ENCODE peak calls at places on chromosomes 11 and 22, in eight cellular contexts. One of them, this sample, is unnamed.

GRCh38 chr11:102933627-102934026 is 21.9 kb downstream of the MMP13 start:
- DNase-seq in IMR-90: no peak
- DNase-seq in fibroblast of the aortic adventitia: no peak
- DNase-seq in stomach: no peak
- DNase-seq in heart left ventricle: no peak
- DNase-seq in transverse colon: no peak
- DNase-seq in neural progenitor cell: no peak
- DNase-seq in lower lobe of right lung: no peak
- DNase-seq in this sample: no peak

GRCh38 chr22:48369789-48370507 is 1457.7 kb downstream of the BRD1 start:
- DNase-seq in IMR-90: no peak
- DNase-seq in fibroblast of the aortic adventitia: no peak
- DNase-seq in stomach: peak
- DNase-seq in heart left ventricle: no peak
- DNase-seq in transverse colon: peak
- DNase-seq in neural progenitor cell: peak
- DNase-seq in lower lobe of right lung: no peak
- DNase-seq in this sample: no peak

GRCh38 chr11:101718406-101718805 is 134.6 kb upstream of the TRPC6 start:
- DNase-seq in IMR-90: peak
- DNase-seq in fibroblast of the aortic adventitia: no peak
- DNase-seq in stomach: no peak
- DNase-seq in heart left ventricle: no peak
- DNase-seq in transverse colon: no peak
- DNase-seq in neural progenitor cell: no peak
- DNase-seq in lower lobe of right lung: no peak
- DNase-seq in this sample: peak

GRCh38 chr22:27775698-27776409 is 25.7 kb downstream of the MN1 start:
- DNase-seq in IMR-90: no peak
- DNase-seq in fibroblast of the aortic adventitia: no peak
- DNase-seq in stomach: no peak
- DNase-seq in heart left ventricle: no peak
- DNase-seq in transverse colon: no peak
- DNase-seq in neural progenitor cell: peak
- DNase-seq in lower lobe of right lung: no peak
- DNase-seq in this sample: no peak

GRCh38 chr11:68743539-68743938 is 7.8 kb downstream of the TESMIN start:
- DNase-seq in IMR-90: no peak
- DNase-seq in fibroblast of the aortic adventitia: no peak
- DNase-seq in stomach: no peak
- DNase-seq in heart left ventricle: no peak
- DNase-seq in transverse colon: no peak
- DNase-seq in neural progenitor cell: no peak
- DNase-seq in lower lobe of right lung: no peak
- DNase-seq in this sample: no peak

GRCh38 chr11:89175796-89176195 is 1.9 kb upstream of the TYR start:
- DNase-seq in IMR-90: no peak
- DNase-seq in fibroblast of the aortic adventitia: peak
- DNase-seq in stomach: no peak
- DNase-seq in heart left ventricle: no peak
- DNase-seq in transverse colon: no peak
- DNase-seq in neural progenitor cell: peak
- DNase-seq in lower lobe of right lung: no peak
- DNase-seq in this sample: no peak

GRCh38 chr11:118435233-118435892 is 929 bp upstream of the KMT2A start:
- DNase-seq in IMR-90: peak
- DNase-seq in fibroblast of the aortic adventitia: peak
- DNase-seq in stomach: peak
- DNase-seq in heart left ventricle: peak
- DNase-seq in transverse colon: peak
- DNase-seq in neural progenitor cell: peak
- DNase-seq in lower lobe of right lung: peak
- DNase-seq in this sample: peak

GRCh38 chr11:105206633-105207032 is 67.1 kb upstream of the CARD18 start:
- DNase-seq in IMR-90: no peak
- DNase-seq in fibroblast of the aortic adventitia: no peak
- DNase-seq in stomach: no peak
- DNase-seq in heart left ventricle: no peak
- DNase-seq in transverse colon: no peak
- DNase-seq in neural progenitor cell: no peak
- DNase-seq in lower lobe of right lung: no peak
- DNase-seq in this sample: no peak

GRCh38 chr11:66934971-66935779 is 23.0 kb downstream of the PC start:
- DNase-seq in IMR-90: peak
- DNase-seq in fibroblast of the aortic adventitia: peak
- DNase-seq in stomach: no peak
- DNase-seq in heart left ventricle: no peak
- DNase-seq in transverse colon: no peak
- DNase-seq in neural progenitor cell: no peak
- DNase-seq in lower lobe of right lung: no peak
- DNase-seq in this sample: peak

GRCh38 chr11:118618115-118618990 is 10.9 kb downstream of the PHLDB1 start:
- DNase-seq in IMR-90: peak
- DNase-seq in fibroblast of the aortic adventitia: peak
- DNase-seq in stomach: peak
- DNase-seq in heart left ventricle: peak
- DNase-seq in transverse colon: no peak
- DNase-seq in neural progenitor cell: peak
- DNase-seq in lower lobe of right lung: peak
- DNase-seq in this sample: peak

GRCh38 chr22:29370556-29370955 is 17.8 kb downstream of the AP1B1 start:
- DNase-seq in IMR-90: no peak
- DNase-seq in fibroblast of the aortic adventitia: no peak
- DNase-seq in stomach: no peak
- DNase-seq in heart left ventricle: no peak
- DNase-seq in transverse colon: no peak
- DNase-seq in neural progenitor cell: peak
- DNase-seq in lower lobe of right lung: no peak
- DNase-seq in this sample: no peak

GRCh38 chr11:47443028-47443700 is 5.8 kb downstream of the RAPSN start:
- DNase-seq in IMR-90: no peak
- DNase-seq in fibroblast of the aortic adventitia: no peak
- DNase-seq in stomach: no peak
- DNase-seq in heart left ventricle: no peak
- DNase-seq in transverse colon: no peak
- DNase-seq in neural progenitor cell: no peak
- DNase-seq in lower lobe of right lung: no peak
- DNase-seq in this sample: no peak

GRCh38 chr11:33530824-33531223 is 169.8 kb downstream of the C11orf91 start:
- DNase-seq in IMR-90: peak
- DNase-seq in fibroblast of the aortic adventitia: peak
- DNase-seq in stomach: no peak
- DNase-seq in heart left ventricle: no peak
- DNase-seq in transverse colon: no peak
- DNase-seq in neural progenitor cell: no peak
- DNase-seq in lower lobe of right lung: no peak
- DNase-seq in this sample: peak

GRCh38 chr22:40593460-40594273 is 42.9 kb downstream of the MRTFA start:
- DNase-seq in IMR-90: no peak
- DNase-seq in fibroblast of the aortic adventitia: no peak
- DNase-seq in stomach: no peak
- DNase-seq in heart left ventricle: no peak
- DNase-seq in transverse colon: no peak
- DNase-seq in neural progenitor cell: no peak
- DNase-seq in lower lobe of right lung: no peak
- DNase-seq in this sample: no peak

GRCh38 chr22:40594924-40595323 is 41.6 kb downstream of the MRTFA start:
- DNase-seq in IMR-90: peak
- DNase-seq in fibroblast of the aortic adventitia: peak
- DNase-seq in stomach: no peak
- DNase-seq in heart left ventricle: no peak
- DNase-seq in transverse colon: no peak
- DNase-seq in neural progenitor cell: no peak
- DNase-seq in lower lobe of right lung: peak
- DNase-seq in this sample: no peak

GRCh38 chr22:40595497-40596234 is 40.9 kb downstream of the MRTFA start:
- DNase-seq in IMR-90: no peak
- DNase-seq in fibroblast of the aortic adventitia: peak
- DNase-seq in stomach: no peak
- DNase-seq in heart left ventricle: no peak
- DNase-seq in transverse colon: no peak
- DNase-seq in neural progenitor cell: no peak
- DNase-seq in lower lobe of right lung: no peak
- DNase-seq in this sample: no peak

GRCh38 chr22:40594346-40594745 is 42.2 kb downstream of the MRTFA start:
- DNase-seq in IMR-90: no peak
- DNase-seq in fibroblast of the aortic adventitia: no peak
- DNase-seq in stomach: no peak
- DNase-seq in heart left ventricle: no peak
- DNase-seq in transverse colon: no peak
- DNase-seq in neural progenitor cell: no peak
- DNase-seq in lower lobe of right lung: no peak
- DNase-seq in this sample: no peak

GRCh38 chr22:40592352-40593113 is 44.0 kb downstream of the MRTFA start:
- DNase-seq in IMR-90: no peak
- DNase-seq in fibroblast of the aortic adventitia: no peak
- DNase-seq in stomach: no peak
- DNase-seq in heart left ventricle: no peak
- DNase-seq in transverse colon: peak
- DNase-seq in neural progenitor cell: no peak
- DNase-seq in lower lobe of right lung: no peak
- DNase-seq in this sample: no peak
- H3K4me3 ChIP-seq in IMR-90: no peak
- H3K4me3 ChIP-seq in fibroblast of the aortic adventitia: no peak
- H3K4me3 ChIP-seq in stomach: no peak
- H3K4me3 ChIP-seq in heart left ventricle: no peak
- H3K4me3 ChIP-seq in transverse colon: no peak
- H3K4me3 ChIP-seq in neural progenitor cell: no peak
- H3K4me3 ChIP-seq in lower lobe of right lung: no peak
- H3K4me3 ChIP-seq in this sample: no peak

DNA sequence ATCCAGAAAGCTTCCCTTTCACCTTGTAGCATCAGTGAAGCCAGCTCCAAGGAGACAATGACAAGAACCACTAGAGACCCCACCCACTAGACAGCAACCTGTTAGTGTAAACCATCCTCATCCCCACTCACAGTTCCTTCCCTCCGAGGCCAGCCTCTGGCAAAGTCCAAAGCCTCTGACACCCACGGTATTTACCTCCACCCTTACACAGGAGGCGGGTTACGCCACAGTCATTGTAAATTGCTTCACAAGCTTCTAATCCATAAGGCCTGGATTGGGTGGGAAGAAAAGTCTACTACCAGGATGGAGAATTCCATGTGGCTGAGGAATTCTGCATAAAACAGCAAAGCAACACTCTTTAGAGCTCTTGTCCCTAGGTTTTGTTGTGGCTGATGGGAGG is 287.4 kb downstream of the BUD13 start:
- DNase-seq in IMR-90: no peak
- DNase-seq in fibroblast of the aortic adventitia: no peak
- DNase-seq in stomach: no peak
- DNase-seq in heart left ventricle: no peak
- DNase-seq in transverse colon: no peak
- DNase-seq in neural progenitor cell: no peak
- DNase-seq in lower lobe of right lung: no peak
- DNase-seq in this sample: no peak
- TF ChIP-seq CTCF in IMR-90: no peak
- TF ChIP-seq CTCF in fibroblast of the aortic adventitia: no peak
- TF ChIP-seq CTCF in stomach: no peak
- TF ChIP-seq CTCF in heart left ventricle: no peak
- TF ChIP-seq CTCF in transverse colon: no peak
- TF ChIP-seq CTCF in neural progenitor cell: no peak
- TF ChIP-seq CTCF in lower lobe of right lung: no peak
- TF ChIP-seq CTCF in this sample: no peak

GRCh38 chr11:124068711-124069110 is 27.6 kb upstream of the OR10G7 start:
- DNase-seq in IMR-90: no peak
- DNase-seq in fibroblast of the aortic adventitia: no peak
- DNase-seq in stomach: no peak
- DNase-seq in heart left ventricle: no peak
- DNase-seq in transverse colon: no peak
- DNase-seq in neural progenitor cell: no peak
- DNase-seq in lower lobe of right lung: no peak
- DNase-seq in this sample: no peak

GRCh38 chr11:124071622-124071948 is 30.5 kb upstream of the OR10G7 start:
- DNase-seq in IMR-90: no peak
- DNase-seq in fibroblast of the aortic adventitia: no peak
- DNase-seq in stomach: no peak
- DNase-seq in heart left ventricle: no peak
- DNase-seq in transverse colon: no peak
- DNase-seq in neural progenitor cell: no peak
- DNase-seq in lower lobe of right lung: no peak
- DNase-seq in this sample: no peak

GRCh38 chr11:124070906-124071621 is 29.9 kb upstream of the OR10G7 start:
- DNase-seq in IMR-90: peak
- DNase-seq in fibroblast of the aortic adventitia: peak
- DNase-seq in stomach: peak
- DNase-seq in heart left ventricle: peak
- DNase-seq in transverse colon: peak
- DNase-seq in neural progenitor cell: peak
- DNase-seq in lower lobe of right lung: peak
- DNase-seq in this sample: peak

GRCh38 chr11:124072147-124072546 is 31.0 kb upstream of the OR10G7 start:
- DNase-seq in IMR-90: no peak
- DNase-seq in fibroblast of the aortic adventitia: no peak
- DNase-seq in stomach: no peak
- DNase-seq in heart left ventricle: no peak
- DNase-seq in transverse colon: no peak
- DNase-seq in neural progenitor cell: no peak
- DNase-seq in lower lobe of right lung: no peak
- DNase-seq in this sample: no peak

DNA sequence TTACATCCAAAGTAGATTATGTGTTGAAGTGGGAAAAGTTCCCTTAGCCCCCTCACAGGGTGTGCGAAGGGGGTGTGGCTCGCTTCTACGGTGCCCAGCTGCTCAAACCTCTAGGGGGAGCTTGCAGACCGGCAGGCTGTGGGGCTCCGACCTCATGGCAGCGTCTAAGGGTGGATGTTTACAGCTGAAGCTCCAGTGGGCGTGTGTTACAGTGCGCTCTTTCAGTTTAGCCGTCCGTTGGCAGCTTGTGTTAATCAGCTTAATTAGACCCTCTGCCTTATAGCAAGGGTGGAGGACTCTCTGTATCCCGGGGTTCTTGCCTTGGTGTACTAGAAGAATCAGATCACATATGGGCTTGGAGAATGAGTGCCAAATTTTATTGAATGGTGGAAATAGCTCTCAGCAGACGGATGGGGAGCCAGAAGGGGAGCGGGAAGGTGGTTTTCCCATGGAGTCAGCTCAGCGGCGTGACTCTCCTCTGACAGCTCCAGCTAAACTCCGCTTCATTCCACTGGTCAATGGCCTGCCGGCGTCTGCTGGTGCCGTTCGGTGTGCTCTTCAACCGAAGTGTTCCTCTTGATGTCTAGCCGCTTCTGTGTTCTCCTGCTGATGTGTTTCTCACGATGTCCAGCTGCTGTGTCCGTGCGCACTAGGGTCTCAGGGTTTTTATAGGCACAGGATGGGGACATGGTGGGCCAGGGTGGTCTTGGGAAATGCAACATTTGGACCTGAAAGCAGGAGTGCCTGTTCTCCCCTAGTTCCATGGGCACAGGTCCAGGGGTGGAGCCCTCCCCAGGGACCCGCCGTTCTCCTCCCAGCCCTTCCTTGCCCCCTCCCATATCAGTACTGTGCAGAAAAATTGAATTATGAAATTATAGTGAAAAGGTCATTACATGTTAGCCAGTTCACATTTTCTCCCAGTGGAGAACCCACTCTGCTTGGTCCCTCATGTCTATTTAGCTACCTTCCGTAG is 28.6 kb upstream of the OR10G7 start:
- DNase-seq in IMR-90: peak
- DNase-seq in fibroblast of the aortic adventitia: peak
- DNase-seq in stomach: no peak
- DNase-seq in heart left ventricle: no peak
- DNase-seq in transverse colon: peak
- DNase-seq in neural progenitor cell: peak
- DNase-seq in lower lobe of right lung: peak
- DNase-seq in this sample: peak
- H3K4me3 ChIP-seq in IMR-90: peak
- H3K4me3 ChIP-seq in fibroblast of the aortic adventitia: peak
- H3K4me3 ChIP-seq in stomach: no peak
- H3K4me3 ChIP-seq in heart left ventricle: no peak
- H3K4me3 ChIP-seq in transverse colon: no peak
- H3K4me3 ChIP-seq in neural progenitor cell: no peak
- H3K4me3 ChIP-seq in lower lobe of right lung: peak
- H3K4me3 ChIP-seq in this sample: peak

GRCh38 chr11:113202431-113202830 is 112.0 kb upstream of the TTC12 start:
- DNase-seq in IMR-90: no peak
- DNase-seq in fibroblast of the aortic adventitia: no peak
- DNase-seq in stomach: no peak
- DNase-seq in heart left ventricle: no peak
- DNase-seq in transverse colon: no peak
- DNase-seq in neural progenitor cell: no peak
- DNase-seq in lower lobe of right lung: no peak
- DNase-seq in this sample: no peak
- TF ChIP-seq CTCF in IMR-90: no peak
- TF ChIP-seq CTCF in fibroblast of the aortic adventitia: no peak
- TF ChIP-seq CTCF in stomach: no peak
- TF ChIP-seq CTCF in heart left ventricle: no peak
- TF ChIP-seq CTCF in transverse colon: no peak
- TF ChIP-seq CTCF in neural progenitor cell: no peak
- TF ChIP-seq CTCF in lower lobe of right lung: no peak
- TF ChIP-seq CTCF in this sample: no peak

This sample was measured in astrocyte of the spinal cord.